ENCODE peak calls at places on chromosomes 4 and X, in nine cellular contexts. J is left lung; N is glutamatergic neuron; F is right atrium auricular region; D is fibroblast of mammary gland; H is stimulated activated CD8-positive, alpha-beta memory T cell treated with anti-CD3 and anti-CD28 coated beads, Interleukin-7, amount 100 ng/mL, for 1 hour; E is T-helper 1 cell; P is tibial artery; A is breast epithelium. S is an unnamed sample.

GRCh38 chrX:118861338-118861737 is 37.7 kb downstream of the ZCCHC12 start:
- DNase-seq in J (no peak), N (no peak), F (no peak), D (no peak), H (no peak), E (no peak), P (no peak), A (no peak), S (no peak)

GRCh38 chr4:23348789-23349498 is 540.9 kb downstream of the PPARGC1A start:
- DNase-seq in J (no peak), N (no peak), F (no peak), D (no peak), H (no peak), E (no peak), P (no peak), A (no peak), S (no peak)

GRCh38 chr4:1590244-1590643 is 93.9 kb downstream of the FAM53A start:
- DNase-seq in J (no peak), N (no peak), F (no peak), D (no peak), H (no peak), E (no peak), P (no peak), A (no peak), S (no peak)

GRCh38 chrX:132940727-132941162 is 17.7 kb downstream of the HS6ST2 start:
- DNase-seq in J (no peak), N (no peak), F (no peak), D (no peak), H (no peak), E (no peak), P (no peak), A (no peak), S (no peak)

GRCh38 chr4:71300964-71301363 is 37.9 kb upstream of the SLC4A4 start:
- DNase-seq in J (no peak), N (no peak), F (no peak), D (no peak), H (no peak), E (no peak), P (no peak), A (no peak), S (peak; percentile 16)

GRCh38 chr4:158858410-158859189 is 89.8 kb downstream of the FNIP2 start:
- DNase-seq in J (no peak), N (no peak), F (no peak), D (peak; percentile 88), H (no peak), E (no peak), P (no peak), A (no peak), S (no peak)

GRCh38 chr4:152663203-152664066 is 16.4 kb downstream of the TMEM154 start:
- DNase-seq in J (no peak), N (no peak), F (no peak), D (peak; percentile 14), H (no peak), E (no peak), P (no peak), A (no peak), S (no peak)

GRCh38 chr4:110869114-110869513 is 246.2 kb upstream of the PITX2 start:
- DNase-seq in J (no peak), N (no peak), F (no peak), D (peak; percentile 86), H (no peak), E (no peak), P (no peak), A (no peak), S (no peak)

GRCh38 chr4:47915378-47915777 is 995 bp upstream of the NFXL1 start:
- DNase-seq in J (no peak), N (no peak), F (no peak), D (no peak), H (no peak), E (no peak), P (no peak), A (no peak), S (no peak)

GRCh38 chrX:53377464-53377863 is 45.0 kb downstream of the SMC1A start:
- DNase-seq in J (no peak), N (no peak), F (no peak), D (no peak), H (no peak), E (no peak), P (no peak), A (no peak), S (no peak)

GRCh38 chr4:76074468-76074867 is at the start of gene ART3:
- DNase-seq in J (no peak), N (no peak), F (no peak), D (no peak), H (no peak), E (no peak), P (no peak), A (no peak), S (no peak)

GRCh38 chr4:185846550-185847210 is 34.7 kb upstream of the SORBS2 start:
- DNase-seq in J (no peak), N (no peak), F (no peak), D (peak; percentile 45), H (no peak), E (no peak), P (no peak), A (no peak), S (no peak)

GRCh38 chr4:105520819-105521790 is 31.3 kb upstream of the ARHGEF38 start:
- DNase-seq in J (no peak), N (no peak), F (no peak), D (peak; percentile 47), H (no peak), E (no peak), P (no peak), A (no peak), S (peak; percentile 26)

S was measured in epithelial cell of proximal tubule.